ENCODE peak calls at places on chromosomes 16 and 17, in six cellular contexts. N is transverse colon, A is adrenal gland, O is stomach, T is sigmoid colon, K is right lobe of liver. I is an unnamed sample. For H3K9me3, the result is how much of the 10 kb centered on the place peaks cover.

GRCh38 chr16:72113616-72113945 is 19.9 kb downstream of the DHX38 start:
- DNase-seq in N (no peak), A (no peak), O (no peak), T (no peak), K (no peak), I (no peak)

GRCh38 chr16:20897897-20898296 is 2.3 kb downstream of the DCUN1D3 start:
- DNase-seq in N (no peak), A (no peak), O (no peak), T (no peak), K (no peak), I (no peak)

GRCh38 chr17:8887834-8888703 is 20.6 kb upstream of the PIK3R6 start:
- DNase-seq in N (no peak), A (peak), O (no peak), T (no peak), K (peak), I (no peak)

GRCh38 chr17:60863892-60864673 is 186.4 kb downstream of the BCAS3 start:
- DNase-seq in N (no peak), A (no peak), O (no peak), T (no peak), K (no peak), I (no peak)

GRCh38 chr16:81623365-81624102 is 155.6 kb upstream of the PLCG2 start:
- DNase-seq in N (peak), A (peak), O (peak), T (no peak), K (no peak), I (peak)

GRCh38 chr17:61809816-61810392 is 53.4 kb downstream of the BRIP1 start:
- DNase-seq in N (no peak), A (no peak), O (no peak), T (no peak), K (no peak), I (no peak)

GRCh38 chr16:57262841-57263584 is 18.0 kb downstream of the ARL2BP start:
- DNase-seq in N (no peak), A (no peak), O (peak), T (peak), K (no peak), I (no peak)

GRCh38 chr16:86725401-86725800 is 147.1 kb downstream of the FOXL1 start:
- DNase-seq in N (no peak), A (no peak), O (no peak), T (no peak), K (no peak), I (no peak)

GRCh38 chr17:45341389-45342158 is 24.8 kb upstream of the MAP3K14 start:
- DNase-seq in N (peak), A (no peak), O (no peak), T (peak), K (peak), I (peak)

GRCh38 chr16:27595461-27595860 is 45.5 kb downstream of the KATNIP start:
- DNase-seq in N (no peak), A (no peak), O (no peak), T (no peak), K (no peak), I (peak)

GRCh38 chr16:87043273-87044030 is 273.7 kb downstream of the C16orf95 start:
- DNase-seq in N (no peak), A (no peak), O (no peak), T (peak), K (no peak), I (peak)

GRCh38 chr16:70703041-70703834 is 17.4 kb upstream of the MTSS2 start:
- DNase-seq in N (peak), A (peak), O (no peak), T (peak), K (no peak), I (peak)

GRCh38 chr17:19630035-19630434 is 18.5 kb upstream of the ALDH3A2 start:
- DNase-seq in N (no peak), A (no peak), O (no peak), T (no peak), K (no peak), I (no peak)

GRCh38 chr17:39579318-39580081 is 28.2 kb downstream of the NEUROD2 start:
- DNase-seq in N (no peak), A (no peak), O (no peak), T (no peak), K (no peak), I (no peak)

GRCh38 chr16:66933776-66934137 is 445 bp downstream of the CIAO2B start:
- DNase-seq in N (no peak), A (no peak), O (no peak), T (no peak), K (no peak), I (no peak)

GRCh38 chr17:57648720-57649119 is 96.4 kb downstream of the CCDC182 start:
- DNase-seq in N (no peak), A (no peak), O (no peak), T (no peak), K (no peak), I (no peak)

GRCh38 chr17:37024181-37024637 is 75.5 kb downstream of the AATF start:
- DNase-seq in N (no peak), A (no peak), O (no peak), T (no peak), K (no peak), I (no peak)

GRCh38 chr17:41972571-41973411 is 6.2 kb downstream of the CNP start:
- DNase-seq in N (no peak), A (no peak), O (peak), T (no peak), K (peak), I (peak)

GRCh38 chr16:72291121-72291520 is 119.2 kb upstream of the PMFBP1 start:
- DNase-seq in N (no peak), A (no peak), O (no peak), T (no peak), K (no peak), I (no peak)

GRCh38 chr16:23206986-23207385 is 24.4 kb downstream of the SCNN1G start:
- DNase-seq in N (no peak), A (no peak), O (no peak), T (no peak), K (no peak), I (no peak)

GRCh38 chr16:65600629-65601028 is 478.8 kb upstream of the CDH11 start:
- DNase-seq in N (no peak), A (no peak), O (no peak), T (no peak), K (no peak), I (no peak)

GRCh38 chr16:10941127-10941933 is 938 bp downstream of the DEXI start:
- DNase-seq in N (peak), A (no peak), O (no peak), T (no peak), K (peak), I (no peak)

GRCh38 chr16:70679653-70680494 is 6.0 kb downstream of the MTSS2 start:
- DNase-seq in N (no peak), A (no peak), O (no peak), T (no peak), K (peak), I (no peak)

GRCh38 chr17:10069301-10069700 is 129.1 kb downstream of the GAS7 start:
- DNase-seq in N (no peak), A (no peak), O (no peak), T (no peak), K (no peak), I (peak)

GRCh38 chr17:11712445-11712844 is 114.2 kb downstream of the DNAH9 start:
- DNase-seq in N (no peak), A (no peak), O (no peak), T (no peak), K (no peak), I (no peak)

GRCh38 chr17:49209061-49209571 is 1.3 kb downstream of the GNGT2 start:
- DNase-seq in N (no peak), A (no peak), O (no peak), T (no peak), K (no peak), I (no peak)

GRCh38 chr17:8918811-8919210 is 46.7 kb downstream of the PIK3R5 start:
- DNase-seq in N (no peak), A (no peak), O (no peak), T (no peak), K (no peak), I (no peak)

GRCh38 chr16:54501797-54502196 is 215.2 kb upstream of the IRX3 start:
- DNase-seq in N (no peak), A (no peak), O (no peak), T (no peak), K (no peak), I (no peak)

GRCh38 chr17:73091770-73092517 is 544 bp downstream of the SLC39A11 start:
- DNase-seq in N (peak), A (no peak), O (peak), T (no peak), K (peak), I (peak)

GRCh38 chr17:65830356-65830755 is 268.9 kb upstream of the AXIN2 start:
- DNase-seq in N (no peak), A (no peak), O (no peak), T (no peak), K (no peak), I (no peak)

GRCh38 chr17:78780852-78781338 is 1.2 kb downstream of the CYTH1 start:
- DNase-seq in N (no peak), A (no peak), O (no peak), T (peak), K (no peak), I (no peak)

GRCh38 chr17:7632492-7632894 is 2.6 kb downstream of the SHBG start:
- DNase-seq in N (peak), A (peak), O (peak), T (no peak), K (no peak), I (peak)

GRCh38 chr17:64020068-64020766 is at the start of gene ICAM2:
- DNase-seq in N (peak), A (peak), O (peak), T (peak), K (peak), I (peak)

GRCh38 chr17:18011286-18011685 is 27.7 kb downstream of the ATPAF2 start:
- DNase-seq in N (no peak), A (no peak), O (no peak), T (no peak), K (no peak), I (no peak)

GRCh38 chr17:13323990-13324389 is 277.7 kb downstream of the HS3ST3A1 start:
- DNase-seq in N (no peak), A (no peak), O (no peak), T (no peak), K (no peak), I (no peak)

GRCh38 chr16:318628-319027 is 33.9 kb downstream of the AXIN1 start:
- DNase-seq in N (no peak), A (no peak), O (no peak), T (no peak), K (no peak), I (no peak)

GRCh38 chr17:28967240-28968135 is 16.2 kb upstream of the PHF12 start:
- DNase-seq in N (no peak), A (no peak), O (no peak), T (no peak), K (no peak), I (no peak)

GRCh38 chr17:8053600-8053999 is 14.7 kb downstream of the ALOX15B start:
- DNase-seq in N (no peak), A (no peak), O (no peak), T (peak), K (no peak), I (no peak)

GRCh38 chr17:75271233-75271954 is 363 bp upstream of the MIF4GD start:
- DNase-seq in N (peak), A (peak), O (peak), T (peak), K (peak), I (peak)
- TF ChIP-seq POLR2A in N (peak), A (no peak), O (no peak), T (no peak), K (peak), I (peak)

GRCh38 chr16:58797137-58797801 is 63.2 kb upstream of the GOT2 start:
- DNase-seq in N (no peak), A (no peak), O (no peak), T (no peak), K (no peak), I (no peak)
- H3K4me3 ChIP-seq in N (no peak), A (no peak), O (no peak), T (no peak), K (no peak), I (no peak)

DNA sequence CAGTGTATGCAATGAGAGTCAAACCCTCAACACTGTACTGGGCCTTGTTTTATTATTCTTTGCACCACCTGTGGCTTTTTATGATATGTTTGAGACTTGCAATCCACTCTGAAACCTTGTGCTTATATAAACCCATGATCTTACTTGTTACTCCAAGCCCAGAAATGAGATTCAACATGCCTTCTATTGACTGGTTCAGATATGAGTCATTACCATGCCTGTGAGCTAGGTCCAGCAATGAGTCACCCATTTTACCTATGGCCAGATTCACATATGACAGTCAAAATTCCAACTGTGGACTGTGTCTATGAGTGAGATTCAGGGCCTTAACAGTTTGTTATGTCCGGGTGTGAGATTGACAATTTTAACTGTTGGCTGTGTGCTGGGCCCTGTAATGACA is 1846.1 kb downstream of the TP53TG3F start:
- DNase-seq in N (no peak), A (no peak), O (no peak), T (no peak), K (no peak), I (no peak)
- H3K9me3 ChIP-seq in N (under half), A (under half), O (under half), T (under half), K (under half), I (under half)

DNA sequence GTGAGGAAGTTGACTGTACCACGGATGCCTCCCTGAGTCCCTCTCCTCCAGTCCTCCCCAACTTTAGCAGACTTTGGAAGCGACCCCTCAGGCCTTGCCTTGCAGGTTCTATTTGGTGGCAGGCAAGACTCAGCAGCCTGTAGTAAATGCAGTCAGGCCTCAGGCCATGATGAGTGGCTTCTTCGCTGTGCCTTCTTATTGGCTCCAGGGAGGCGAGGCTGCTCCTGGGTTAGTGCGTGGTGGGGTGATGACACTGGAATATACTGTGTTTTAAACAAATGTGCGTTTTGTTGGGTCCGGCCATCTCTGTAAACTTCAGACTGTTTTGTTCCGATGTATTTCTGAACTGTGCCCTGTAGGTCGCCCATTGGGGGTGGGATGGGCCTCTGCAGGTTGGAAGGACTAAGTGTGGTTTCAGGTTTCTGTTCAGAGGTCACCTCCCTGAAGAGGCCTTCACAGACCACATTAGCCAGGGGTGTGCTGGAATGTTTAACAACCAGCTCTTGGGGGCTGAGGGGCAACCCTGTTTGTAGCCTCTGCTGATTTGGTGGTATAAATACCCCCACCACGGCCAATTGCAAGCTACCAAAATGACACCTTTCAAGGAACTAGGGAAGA is 62.5 kb downstream of the CYLD start:
- DNase-seq in N (no peak), A (no peak), O (no peak), T (no peak), K (no peak), I (no peak)
- TF ChIP-seq POLR2A in N (no peak), A (no peak), O (no peak), T (no peak), K (no peak), I (no peak)

GRCh38 chr17:1976683-1977064 is 48.5 kb downstream of the RTN4RL1 start:
- DNase-seq in N (no peak), A (no peak), O (no peak), T (no peak), K (no peak), I (no peak)

GRCh38 chr17:1976000-1976682 is 49.0 kb downstream of the RTN4RL1 start:
- DNase-seq in N (no peak), A (no peak), O (no peak), T (no peak), K (no peak), I (no peak)

GRCh38 chr17:1979182-1979980 is 45.8 kb downstream of the RTN4RL1 start:
- DNase-seq in N (no peak), A (no peak), O (no peak), T (no peak), K (no peak), I (no peak)

GRCh38 chr17:1978396-1978962 is 46.7 kb downstream of the RTN4RL1 start:
- DNase-seq in N (no peak), A (no peak), O (no peak), T (no peak), K (no peak), I (no peak)

GRCh38 chr17:1977583-1978395 is 47.3 kb downstream of the RTN4RL1 start:
- DNase-seq in N (no peak), A (no peak), O (no peak), T (no peak), K (no peak), I (no peak)
- H3K4me3 ChIP-seq in N (no peak), A (no peak), O (no peak), T (no peak), K (no peak), I (no peak)

I was measured in body of pancreas.